ENCODE peak calls at places on chromosomes 12 and 14, in seven cellular contexts. Q is GM20000; F is left lung; S is cardiac muscle cell; U is GM18507; P is activated T-helper 1 cell treated with anti-CD3 and anti-CD28 coated beads, Interleukin-2, amount 50 U/mL, for 16 hours; T is hepatocyte. G is an unnamed sample.

GRCh38 chr12:106910202-106910601 is 45.5 kb upstream of the TMEM263 start:
- DNase-seq in U (peak), S (no peak), F (no peak), Q (peak), P (no peak), T (no peak), G (peak)

GRCh38 chr12:52191841-52192791 is at the start of gene KRT80:
- DNase-seq in P (no peak), U (no peak), Q (no peak), S (peak), F (peak), T (peak), G (no peak)

GRCh38 chr12:93943766-93944165 is 204.6 kb upstream of the PLXNC1 start:
- DNase-seq in S (peak), P (no peak), Q (no peak), U (no peak), T (no peak), F (no peak), G (no peak)

GRCh38 chr12:19021646-19022045 is 107.9 kb upstream of the PLEKHA5 start:
- DNase-seq in Q (no peak), T (peak), F (no peak), U (no peak), P (no peak), S (no peak), G (no peak)

GRCh38 chr12:93065896-93066295 is 136.8 kb upstream of the EEA1 start:
- DNase-seq in Q (no peak), U (no peak), P (no peak), S (no peak), T (no peak), F (no peak), G (no peak)

GRCh38 chr12:122204829-122205589 is 1.5 kb downstream of the B3GNT4 start:
- DNase-seq in S (no peak), P (no peak), F (no peak), Q (no peak), U (no peak), T (no peak), G (no peak)

GRCh38 chr12:52252728-52253328 is 19.8 kb downstream of the KRT7 start:
- DNase-seq in F (no peak), S (no peak), U (no peak), Q (no peak), P (no peak), T (no peak), G (no peak)

GRCh38 chr14:29650554-29651269 is 276.9 kb downstream of the PRKD1 start:
- DNase-seq in P (no peak), U (no peak), F (no peak), S (peak), Q (no peak), T (no peak), G (no peak)

GRCh38 chr14:65945333-65945732 is 532.8 kb downstream of the FUT8 start:
- DNase-seq in P (no peak), U (no peak), T (no peak), Q (no peak), F (no peak), S (no peak), G (no peak)

GRCh38 chr12:70052931-70053497 is 190.2 kb upstream of the CNOT2 start:
- DNase-seq in F (peak), S (peak), U (no peak), T (peak), Q (no peak), P (no peak), G (peak)

GRCh38 chr12:111692575-111693210 is 6.8 kb downstream of the ACAD10 start:
- DNase-seq in U (no peak), T (no peak), F (no peak), P (no peak), S (peak), Q (no peak), G (peak)

GRCh38 chr12:27619308-27619707 is 76.9 kb upstream of the REP15 start:
- DNase-seq in F (no peak), U (no peak), T (peak), Q (no peak), S (peak), P (no peak), G (peak)

GRCh38 chr14:47846008-47846407 is 170.6 kb upstream of the MDGA2 start:
- DNase-seq in Q (no peak), F (no peak), U (no peak), S (no peak), P (no peak), T (no peak), G (no peak)

GRCh38 chr14:88379706-88380343 is 5.6 kb upstream of the SPATA7 start:
- DNase-seq in P (no peak), F (no peak), S (peak), T (no peak), U (no peak), Q (no peak), G (no peak)

GRCh38 chr12:25495336-25496097 is 57.6 kb downstream of the LMNTD1 start:
- DNase-seq in S (peak), Q (no peak), T (peak), P (no peak), U (no peak), F (no peak), G (no peak)

GRCh38 chr12:104802198-104802597 is 155.9 kb downstream of the SLC41A2 start:
- DNase-seq in P (no peak), T (no peak), U (no peak), S (peak), Q (no peak), F (no peak), G (no peak)

GRCh38 chr12:59087077-59087673 is 166.9 kb upstream of the LRIG3 start:
- DNase-seq in Q (no peak), T (peak), U (no peak), F (no peak), S (peak), P (no peak), G (no peak)

GRCh38 chr14:104678346-104678745 is 11.1 kb upstream of the INF2 start:
- DNase-seq in S (peak), U (no peak), P (no peak), Q (no peak), T (peak), F (no peak), G (no peak)

GRCh38 chr12:1644523-1645438 is 15.8 kb downstream of the WNT5B start:
- DNase-seq in S (peak), P (no peak), F (peak), Q (no peak), T (peak), U (no peak), G (no peak)